ENCODE peak calls at places on chromosomes 5 and 9, in four cellular contexts. One of them, this sample, is unnamed.

GRCh38 chr5:83475540-83476469 is 4.3 kb downstream of the VCAN start:
- DNase-seq in neuronal stem cell: no peak
- DNase-seq in H1: no peak
- DNase-seq in H9: no peak
- DNase-seq in this sample: peak

GRCh38 chr5:141402553-141403328 is at the start of gene PCDHGA9:
- DNase-seq in neuronal stem cell: no peak
- DNase-seq in H1: no peak
- DNase-seq in H9: no peak
- DNase-seq in this sample: peak

GRCh38 chr5:160869962-160870521 is 18.0 kb upstream of the ATP10B start:
- DNase-seq in neuronal stem cell: no peak
- DNase-seq in H1: no peak
- DNase-seq in H9: no peak
- DNase-seq in this sample: no peak

GRCh38 chr9:35906923-35907699 is 1.1 kb downstream of the HRCT1 start:
- DNase-seq in neuronal stem cell: no peak
- DNase-seq in H1: no peak
- DNase-seq in H9: no peak
- DNase-seq in this sample: peak

GRCh38 chr5:63170496-63170895 is 591.9 kb downstream of the LRRC70 start:
- DNase-seq in neuronal stem cell: no peak
- DNase-seq in H1: no peak
- DNase-seq in H9: no peak
- DNase-seq in this sample: no peak

GRCh38 chr5:147373328-147373727 is 136.5 kb downstream of the DPYSL3 start:
- DNase-seq in neuronal stem cell: no peak
- DNase-seq in H1: no peak
- DNase-seq in H9: no peak
- DNase-seq in this sample: no peak

GRCh38 chr5:45793638-45794532 is 97.7 kb upstream of the HCN1 start:
- DNase-seq in neuronal stem cell: no peak
- DNase-seq in H1: no peak
- DNase-seq in H9: no peak
- DNase-seq in this sample: no peak

GRCh38 chr5:150513375-150514309 is 5.7 kb downstream of the NDST1 start:
- DNase-seq in neuronal stem cell: no peak
- DNase-seq in H1: no peak
- DNase-seq in H9: no peak
- DNase-seq in this sample: no peak

GRCh38 chr5:1386274-1386717 is 41.4 kb upstream of the CLPTM1L start:
- DNase-seq in neuronal stem cell: peak
- DNase-seq in H1: peak
- DNase-seq in H9: peak
- DNase-seq in this sample: no peak

GRCh38 chr5:37767251-37767650 is 72.6 kb downstream of the GDNF start:
- DNase-seq in neuronal stem cell: no peak
- DNase-seq in H1: no peak
- DNase-seq in H9: no peak
- DNase-seq in this sample: no peak

GRCh38 chr5:80141147-80141671 is 106.1 kb downstream of the THBS4 start:
- DNase-seq in neuronal stem cell: peak
- DNase-seq in H1: peak
- DNase-seq in H9: peak
- DNase-seq in this sample: peak

GRCh38 chr9:79346350-79347020 is 225.3 kb upstream of the TLE4 start:
- DNase-seq in neuronal stem cell: no peak
- DNase-seq in H1: no peak
- DNase-seq in H9: no peak
- DNase-seq in this sample: peak

GRCh38 chr5:75167345-75167744 is 69.3 kb downstream of the ANKRD31 start:
- DNase-seq in neuronal stem cell: no peak
- DNase-seq in H1: no peak
- DNase-seq in H9: peak
- DNase-seq in this sample: no peak

GRCh38 chr9:96453625-96454024 is 3.7 kb downstream of the HABP4 start:
- DNase-seq in neuronal stem cell: no peak
- DNase-seq in H1: no peak
- DNase-seq in H9: no peak
- DNase-seq in this sample: peak

GRCh38 chr9:93601063-93601462 is 24.7 kb downstream of the PHF2 start:
- DNase-seq in neuronal stem cell: no peak
- DNase-seq in H1: peak
- DNase-seq in H9: no peak
- DNase-seq in this sample: no peak

GRCh38 chr9:137682431-137682991 is 63.7 kb downstream of the EHMT1 start:
- DNase-seq in neuronal stem cell: no peak
- DNase-seq in H1: no peak
- DNase-seq in H9: no peak
- DNase-seq in this sample: no peak

GRCh38 chr5:156383510-156383909 is 56.5 kb downstream of the SGCD start:
- DNase-seq in neuronal stem cell: no peak
- DNase-seq in H1: no peak
- DNase-seq in H9: no peak
- DNase-seq in this sample: peak

GRCh38 chr5:132263548-132264261 is 6.2 kb downstream of the PDLIM4 start:
- DNase-seq in neuronal stem cell: no peak
- DNase-seq in H1: peak
- DNase-seq in H9: peak
- DNase-seq in this sample: peak

GRCh38 chr9:6758418-6759113 is 793 bp downstream of the KDM4C start:
- DNase-seq in neuronal stem cell: peak
- DNase-seq in H1: peak
- DNase-seq in H9: peak
- DNase-seq in this sample: peak

GRCh38 chr5:127878174-127878750 is 175.1 kb downstream of the CCDC192 start:
- DNase-seq in neuronal stem cell: peak
- DNase-seq in H1: peak
- DNase-seq in H9: peak
- DNase-seq in this sample: peak

GRCh38 chr5:139630855-139631254 is 17.3 kb upstream of the CXXC5 start:
- DNase-seq in neuronal stem cell: no peak
- DNase-seq in H1: no peak
- DNase-seq in H9: no peak
- DNase-seq in this sample: no peak

GRCh38 chr5:122665087-122665486 is 109.8 kb upstream of the SNX2 start:
- DNase-seq in neuronal stem cell: no peak
- DNase-seq in H1: no peak
- DNase-seq in H9: no peak
- DNase-seq in this sample: peak

GRCh38 chr9:137648396-137648795 is 29.6 kb downstream of the EHMT1 start:
- DNase-seq in neuronal stem cell: no peak
- DNase-seq in H1: no peak
- DNase-seq in H9: no peak
- DNase-seq in this sample: no peak

GRCh38 chr9:35650341-35651158 is at the start of gene SIT1:
- DNase-seq in neuronal stem cell: no peak
- DNase-seq in H1: peak
- DNase-seq in H9: no peak
- DNase-seq in this sample: no peak

GRCh38 chr9:125126019-125126746 is 17.1 kb downstream of the SCAI start:
- DNase-seq in neuronal stem cell: peak
- DNase-seq in H1: peak
- DNase-seq in H9: no peak
- DNase-seq in this sample: peak

GRCh38 chr9:33249087-33249657 is 9.2 kb downstream of the SPINK4 start:
- DNase-seq in neuronal stem cell: no peak
- DNase-seq in H1: no peak
- DNase-seq in H9: no peak
- DNase-seq in this sample: no peak

GRCh38 chr5:72817639-72818266 is 1.3 kb downstream of the TNPO1 start:
- DNase-seq in neuronal stem cell: no peak
- DNase-seq in H1: no peak
- DNase-seq in H9: no peak
- DNase-seq in this sample: no peak

GRCh38 chr5:150009671-150010387 is 9.3 kb downstream of the HMGXB3 start:
- DNase-seq in neuronal stem cell: no peak
- DNase-seq in H1: no peak
- DNase-seq in H9: no peak
- DNase-seq in this sample: no peak

GRCh38 chr9:5608298-5609254 is 20.3 kb upstream of the RIC1 start:
- DNase-seq in neuronal stem cell: no peak
- DNase-seq in H1: no peak
- DNase-seq in H9: no peak
- DNase-seq in this sample: no peak

GRCh38 chr9:108099854-108100253 is 610.3 kb upstream of the KLF4 start:
- DNase-seq in neuronal stem cell: no peak
- DNase-seq in H1: no peak
- DNase-seq in H9: no peak
- DNase-seq in this sample: no peak

GRCh38 chr9:14238518-14238917 is 75.4 kb downstream of the NFIB start:
- DNase-seq in neuronal stem cell: peak
- DNase-seq in H1: no peak
- DNase-seq in H9: peak
- DNase-seq in this sample: peak

DNA sequence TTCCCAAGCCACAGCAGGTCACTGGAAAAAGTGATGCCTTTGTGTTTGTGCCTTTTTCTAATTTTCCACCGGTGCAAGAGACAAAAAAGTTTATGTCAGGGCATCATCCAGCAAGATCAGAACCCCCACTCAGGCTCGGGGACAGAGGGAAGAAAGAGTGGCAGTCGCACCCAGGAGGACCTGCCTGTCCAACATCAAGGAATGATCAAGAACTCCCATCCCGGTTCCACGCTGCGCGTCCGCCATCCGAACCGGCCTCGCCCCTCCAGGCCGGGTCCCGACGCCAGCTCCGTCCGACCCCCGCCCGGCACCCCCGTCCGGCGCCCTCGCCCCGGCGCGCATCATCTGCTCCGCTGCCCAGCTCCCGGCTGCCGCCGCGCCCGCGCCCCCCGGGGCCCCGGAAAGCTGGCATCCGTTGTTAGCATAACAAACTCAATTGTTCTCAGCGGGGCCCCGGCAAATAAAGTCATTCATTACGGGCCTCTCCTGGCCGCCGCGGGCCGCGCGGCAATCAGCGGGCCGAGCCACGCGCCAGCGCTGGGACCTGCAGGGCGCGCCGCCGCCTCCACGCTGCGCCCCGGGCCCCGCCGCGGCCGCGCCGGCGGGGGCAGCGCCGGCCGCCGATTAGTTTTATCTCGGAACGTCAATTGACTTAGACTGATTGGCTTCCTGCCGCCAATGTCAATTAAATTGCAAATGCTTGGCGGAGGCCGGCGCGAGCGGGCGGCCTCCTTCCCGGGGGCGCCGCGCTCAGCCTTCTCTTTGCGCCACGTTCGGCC is 48.1 kb downstream of the PAX5 start:
- DNase-seq in neuronal stem cell: no peak
- DNase-seq in H1: peak
- DNase-seq in H9: peak
- DNase-seq in this sample: no peak
- H3K14ac ChIP-seq in neuronal stem cell: peak
- H3K14ac ChIP-seq in H1: no peak
- H3K14ac ChIP-seq in H9: no peak
- H3K14ac ChIP-seq in this sample: no peak

GRCh38 chr9:133525677-133526076 is 918 bp upstream of the MYMK start:
- DNase-seq in neuronal stem cell: no peak
- DNase-seq in H1: no peak
- DNase-seq in H9: no peak
- DNase-seq in this sample: no peak

GRCh38 chr9:133528001-133528886 is 3.5 kb upstream of the MYMK start:
- DNase-seq in neuronal stem cell: no peak
- DNase-seq in H1: no peak
- DNase-seq in H9: no peak
- DNase-seq in this sample: no peak

GRCh38 chr9:133527444-133527920 is 2.7 kb upstream of the MYMK start:
- DNase-seq in neuronal stem cell: no peak
- DNase-seq in H1: no peak
- DNase-seq in H9: no peak
- DNase-seq in this sample: no peak

GRCh38 chr9:133528887-133529262 is 4.1 kb upstream of the MYMK start:
- DNase-seq in neuronal stem cell: no peak
- DNase-seq in H1: no peak
- DNase-seq in H9: no peak
- DNase-seq in this sample: no peak

GRCh38 chr9:133526721-133527321 is 2.1 kb upstream of the MYMK start:
- DNase-seq in neuronal stem cell: no peak
- DNase-seq in H1: no peak
- DNase-seq in H9: peak
- DNase-seq in this sample: no peak
- H3K14ac ChIP-seq in neuronal stem cell: no peak
- H3K14ac ChIP-seq in H1: no peak
- H3K14ac ChIP-seq in H9: no peak
- H3K14ac ChIP-seq in this sample: no peak

DNA sequence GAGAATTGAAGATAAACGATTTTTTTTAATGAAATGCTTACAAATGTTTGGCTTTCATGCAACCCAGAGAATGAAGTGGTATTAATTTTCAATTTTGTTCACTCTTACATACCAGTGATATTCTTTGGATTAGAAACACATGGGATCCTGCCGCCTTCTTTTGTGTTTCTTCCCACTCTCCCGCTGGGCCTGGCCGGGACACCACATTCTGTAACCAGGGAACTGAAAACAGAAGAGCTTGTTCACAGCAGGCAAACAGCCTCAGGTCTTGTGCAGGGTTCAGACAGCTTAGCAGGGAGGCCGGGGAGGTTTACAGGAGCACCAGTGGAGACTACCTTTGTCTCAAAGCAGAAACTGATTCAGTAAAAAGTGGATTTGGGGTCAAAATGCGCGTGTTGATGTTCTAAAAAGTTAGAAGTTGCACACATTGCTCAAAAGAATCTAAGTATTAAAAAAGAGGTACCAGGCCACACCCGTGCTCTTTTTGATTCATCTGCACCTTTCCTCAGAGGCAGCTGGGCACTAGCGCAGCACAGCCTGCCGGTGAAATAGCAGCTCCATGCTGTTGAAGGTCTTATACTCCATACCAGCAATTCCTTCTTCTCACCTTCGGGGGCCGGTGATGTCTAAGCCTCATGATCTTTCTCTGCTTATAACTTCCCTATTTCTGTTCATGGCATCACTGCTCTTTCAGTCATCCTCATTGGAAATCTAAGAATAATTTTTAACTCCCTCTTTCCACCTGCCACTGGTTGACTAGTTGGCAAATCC is 67.1 kb downstream of the GRAMD2B start:
- DNase-seq in neuronal stem cell: peak
- DNase-seq in H1: no peak
- DNase-seq in H9: peak
- DNase-seq in this sample: no peak
- H3K14ac ChIP-seq in neuronal stem cell: no peak
- H3K14ac ChIP-seq in H1: no peak
- H3K14ac ChIP-seq in H9: no peak
- H3K14ac ChIP-seq in this sample: no peak

DNA sequence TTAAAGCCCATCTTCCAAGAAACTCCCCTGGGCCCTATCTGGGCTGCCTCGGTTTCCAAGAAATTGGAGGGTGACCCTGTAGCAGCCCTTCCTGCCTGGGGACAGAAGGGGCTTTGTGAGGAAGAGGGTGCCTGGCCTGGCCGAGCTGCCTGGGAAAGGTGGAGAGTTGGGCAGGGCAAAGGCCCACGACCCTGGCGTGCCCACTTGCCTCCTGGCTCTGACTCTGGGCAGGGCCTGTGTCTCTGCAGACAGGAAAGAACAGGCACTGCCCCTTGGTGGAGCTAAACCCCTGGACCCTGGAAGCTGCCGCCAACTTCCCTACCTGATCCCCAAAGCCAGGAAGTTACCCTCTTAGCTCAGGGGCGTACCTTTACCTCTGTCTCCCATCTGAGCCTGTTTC is 149.3 kb downstream of the RGS3 start:
- DNase-seq in neuronal stem cell: no peak
- DNase-seq in H1: no peak
- DNase-seq in H9: no peak
- DNase-seq in this sample: no peak
- H3K14ac ChIP-seq in neuronal stem cell: no peak
- H3K14ac ChIP-seq in H1: no peak
- H3K14ac ChIP-seq in H9: no peak
- H3K14ac ChIP-seq in this sample: no peak